ENCODE peak calls at places on chromosome 19, in five cellular contexts. B, X, N, Z and D are unnamed samples.

GRCh38 chr19:13953021-13953531 is 767 bp downstream of the DCAF15 start:
- DNase-seq in N (peak; percentile 57), X (no peak), Z (no peak), B (no peak), D (no peak)

GRCh38 chr19:50520822-50521465 is 7.2 kb upstream of the ASPDH start:
- DNase-seq in B (no peak), N (no peak), X (no peak), Z (no peak), D (no peak)

GRCh38 chr19:18282021-18282787 is 782 bp upstream of the JUND start:
- DNase-seq in Z (no peak), B (no peak), N (no peak), X (no peak), D (no peak)

GRCh38 chr19:27974082-27974513 is 1238.9 kb downstream of the UQCRFS1 start:
- DNase-seq in Z (peak; percentile 43), N (no peak), B (no peak), X (no peak), D (no peak)

GRCh38 chr19:47539747-47540311 is 25.0 kb upstream of the NAPA start:
- DNase-seq in N (no peak), B (no peak), Z (no peak), X (no peak), D (no peak)

GRCh38 chr19:50204811-50205675 is 1.6 kb downstream of the MYH14 start:
- DNase-seq in X (no peak), B (peak; percentile 88), Z (peak; percentile 94), N (no peak), D (no peak)

GRCh38 chr19:14536926-14537692 is 7.7 kb downstream of the TECR start:
- DNase-seq in B (no peak), Z (peak; percentile 93), N (no peak), X (no peak), D (no peak)

GRCh38 chr19:883661-884211 is 9.3 kb downstream of the MED16 start:
- DNase-seq in X (no peak), Z (no peak), B (peak; percentile 36), N (no peak), D (no peak)

GRCh38 chr19:5857203-5858081 is 6.2 kb upstream of the FUT3 start:
- DNase-seq in X (no peak), B (no peak), N (no peak), Z (no peak), D (no peak)

GRCh38 chr19:29680447-29680846 is 15.2 kb downstream of the PLEKHF1 start:
- DNase-seq in B (no peak), Z (peak; percentile 31), N (peak; percentile 91), X (no peak), D (peak; percentile 55)

GRCh38 chr19:8320564-8321066 is 560 bp downstream of the NDUFA7 start:
- DNase-seq in B (no peak), Z (no peak), X (no peak), N (no peak), D (no peak)

GRCh38 chr19:959935-960502 is 24.1 kb upstream of the WDR18 start:
- DNase-seq in Z (no peak), X (no peak), B (no peak), N (no peak), D (no peak)

GRCh38 chr19:51366999-51367564 is 894 bp upstream of the ETFB start:
- DNase-seq in B (no peak), N (no peak), X (no peak), Z (no peak), D (peak; percentile 60)

GRCh38 chr19:46357846-46358583 is 11.1 kb downstream of the PPP5C start:
- DNase-seq in N (no peak), Z (peak; percentile 32), X (no peak), B (no peak), D (no peak)

GRCh38 chr19:18279516-18280246 is 1.7 kb downstream of the JUND start:
- DNase-seq in N (peak; percentile 94), B (peak; percentile 91), Z (peak; percentile 94), X (peak; percentile 89), D (peak; percentile 87)

GRCh38 chr19:16386619-16387240 is 62.1 kb downstream of the KLF2 start:
- DNase-seq in X (peak; percentile 66), N (peak; percentile 59), Z (peak; percentile 46), B (peak; percentile 49), D (no peak)

GRCh38 chr19:4830768-4831265 is 695 bp downstream of the TICAM1 start:
- DNase-seq in B (no peak), X (no peak), N (peak; percentile 59), Z (no peak), D (no peak)

GRCh38 chr19:19067276-19068072 is 3.7 kb downstream of the SLC25A42 start:
- DNase-seq in Z (no peak), B (peak; percentile 74), X (no peak), N (no peak), D (no peak)

GRCh38 chr19:57282011-57282636 is 1.8 kb downstream of the ZNF460 start:
- DNase-seq in N (peak; percentile 55), X (no peak), B (no peak), Z (no peak), D (no peak)